ENCODE peak calls at places on chromosomes 2 and 18, in six cellular contexts. J is GM12878, E is H1, U is GM12891, T is K562, K is HepG2. Y is an unnamed sample.

GRCh38 chr2:206145665-206146064 is 13.6 kb downstream of the NDUFS1 start:
- DNase-seq in T (no peak), J (no peak), U (no peak), E (no peak), K (no peak), Y (no peak)

GRCh38 chr2:108927936-108928659 is 60.9 kb downstream of the EDAR start:
- DNase-seq in U (peak; percentile 44), E (no peak), J (no peak), T (peak; percentile 68), K (peak; percentile 51), Y (no peak)

GRCh38 chr18:23935804-23936203 is 78.8 kb upstream of the TTC39C start:
- DNase-seq in T (no peak), U (no peak), E (no peak), K (no peak), J (no peak), Y (no peak)

GRCh38 chr2:235908826-235909225 is 259.4 kb downstream of the GBX2 start:
- DNase-seq in J (peak; percentile 43), E (no peak), U (peak; percentile 55), K (no peak), T (no peak), Y (peak; percentile 18)

GRCh38 chr18:69569133-69569532 is 168.4 kb downstream of the DOK6 start:
- DNase-seq in T (no peak), U (no peak), E (no peak), J (no peak), K (no peak), Y (no peak)

GRCh38 chr2:195318440-195319111 is 338.4 kb upstream of the SLC39A10 start:
- DNase-seq in T (peak; percentile 7), E (no peak), U (peak; percentile 5), K (peak; percentile 41), J (no peak), Y (no peak)

GRCh38 chr2:130824492-130825061 is 12.1 kb upstream of the ARHGEF4 start:
- DNase-seq in K (no peak), T (no peak), E (no peak), J (peak; percentile 86), U (peak; percentile 74), Y (peak; percentile 63)

GRCh38 chr2:33496150-33496549 is 19.7 kb downstream of the RASGRP3 start:
- DNase-seq in T (no peak), U (no peak), J (no peak), E (no peak), K (no peak), Y (no peak)

GRCh38 chr18:58359226-58360019 is 269.5 kb downstream of the ALPK2 start:
- DNase-seq in E (no peak), K (no peak), U (no peak), J (no peak), T (no peak), Y (no peak)

GRCh38 chr2:12006841-12007240 is 260.4 kb downstream of the LPIN1 start:
- DNase-seq in K (no peak), E (peak; percentile 25), U (no peak), T (no peak), J (no peak), Y (no peak)

GRCh38 chr2:223199531-223200506 is 147.8 kb downstream of the KCNE4 start:
- DNase-seq in K (no peak), T (no peak), E (no peak), U (no peak), J (no peak), Y (no peak)

GRCh38 chr2:239323473-239323872 is 77.3 kb downstream of the HDAC4 start:
- DNase-seq in T (no peak), E (no peak), K (no peak), J (no peak), U (no peak), Y (no peak)
- TF ChIP-seq TAF1 in T (no peak), E (no peak), K (no peak), J (no peak), U (no peak), Y (no peak)

GRCh38 chr18:31042068-31042390 is 513 bp downstream of the DSC3 start:
- DNase-seq in U (no peak), T (no peak), J (no peak), K (no peak), E (no peak), Y (no peak)

GRCh38 chr18:31040982-31041345 is 1.6 kb downstream of the DSC3 start:
- DNase-seq in K (no peak), T (no peak), J (no peak), U (no peak), E (no peak), Y (no peak)

GRCh38 chr18:31043709-31044108 is 1.2 kb upstream of the DSC3 start:
- DNase-seq in U (no peak), E (no peak), J (no peak), K (no peak), T (no peak), Y (no peak)

GRCh38 chr18:31041346-31042067 is 1.0 kb downstream of the DSC3 start:
- DNase-seq in J (no peak), T (no peak), U (peak; percentile 5), K (no peak), E (no peak), Y (no peak)

DNA sequence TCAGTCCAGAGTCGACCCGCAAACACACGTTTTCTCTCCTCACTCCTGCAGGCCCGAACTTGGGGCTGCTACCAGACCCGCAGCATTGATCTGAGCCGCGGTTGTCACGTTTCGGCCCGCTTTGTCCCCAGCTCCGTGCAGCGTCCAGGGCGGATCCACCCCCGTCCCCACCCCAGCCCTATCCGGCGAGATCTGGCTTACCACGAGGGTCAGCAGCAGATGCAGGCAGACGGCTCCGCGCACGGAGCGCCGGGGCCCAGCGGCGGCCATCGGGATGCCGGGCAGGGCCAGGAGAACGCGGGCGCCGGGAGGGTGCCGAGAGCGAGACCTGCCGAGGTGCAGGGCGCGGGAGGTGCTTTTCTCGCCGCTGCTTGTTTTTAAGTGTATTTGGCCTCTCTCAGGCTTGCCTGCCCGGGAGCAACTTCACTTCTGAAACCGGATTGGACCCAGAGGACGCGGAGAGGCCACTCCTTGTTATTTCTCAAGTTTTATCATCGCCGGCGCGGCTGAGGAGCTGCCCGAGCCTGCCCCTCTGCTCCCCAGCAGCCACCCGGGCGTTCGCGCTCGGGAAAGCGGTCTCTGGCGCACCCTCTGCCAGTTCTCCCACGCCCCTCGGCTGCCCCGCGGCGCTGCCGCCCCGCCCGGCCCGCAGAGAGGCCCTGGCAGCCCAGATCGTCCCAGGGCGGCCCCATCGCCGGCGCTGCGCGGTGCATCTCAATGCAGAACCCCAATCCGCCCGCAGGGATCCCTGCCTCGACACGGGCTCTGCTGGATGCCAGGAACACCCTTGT is at the start of gene DSC3:
- DNase-seq in E (no peak), K (no peak), J (no peak), T (no peak), U (no peak), Y (no peak)
- TF ChIP-seq POLR2AphosphoS5 in E (peak; percentile 49), K (no peak), J (no peak), T (no peak), U (no peak), Y (no peak)

GRCh38 chr2:101252408-101253012 is at the start of gene CNOT11:
- DNase-seq in T (peak; percentile 95), J (peak; percentile 93), E (peak; percentile 95), U (peak; percentile 86), K (peak; percentile 98), Y (peak; percentile 78)

GRCh38 chr2:101255501-101255900 is 2.8 kb downstream of the CNOT11 start:
- DNase-seq in U (no peak), T (no peak), K (no peak), E (no peak), J (no peak), Y (no peak)

GRCh38 chr2:101251844-101252407 is 760 bp upstream of the CNOT11 start:
- DNase-seq in T (no peak), E (no peak), K (peak; percentile 77), J (no peak), U (no peak), Y (no peak)

GRCh38 chr2:101253713-101254085 is 1.0 kb downstream of the CNOT11 start:
- DNase-seq in E (no peak), J (no peak), U (no peak), K (no peak), T (no peak), Y (no peak)

GRCh38 chr2:101253013-101253712 is 477 bp downstream of the CNOT11 start:
- DNase-seq in E (no peak), T (peak; percentile 73), J (no peak), K (no peak), U (peak; percentile 60), Y (peak; percentile 57)
- TF ChIP-seq POLR2A in E (no peak), T (no peak), J (peak; percentile 79), K (no peak), U (peak; percentile 49), Y (no peak)

GRCh38 chr2:65940856-65941255 is 494.1 kb upstream of the MEIS1 start:
- DNase-seq in K (no peak), T (no peak), E (no peak), J (no peak), U (no peak), Y (no peak)
- TF ChIP-seq TAF1 in K (no peak), T (no peak), E (no peak), J (no peak), U (no peak), Y (no peak)

GRCh38 chr2:173652311-173652710 is 297.6 kb downstream of the CDCA7 start:
- DNase-seq in U (no peak), K (peak; percentile 46), J (no peak), E (no peak), T (no peak), Y (no peak)
- TF ChIP-seq POLR2AphosphoS5 in U (no peak), K (no peak), J (no peak), E (no peak), T (no peak), Y (no peak)

GRCh38 chr2:217903859-217904613 is 98.8 kb downstream of the TNS1 start:
- DNase-seq in E (no peak), T (no peak), U (no peak), K (peak; percentile 71), J (no peak), Y (no peak)

GRCh38 chr2:217902281-217903141 is 100.3 kb downstream of the TNS1 start:
- DNase-seq in E (no peak), U (no peak), K (peak; percentile 100), T (peak; percentile 38), J (no peak), Y (no peak)

GRCh38 chr2:217904614-217904965 is 98.2 kb downstream of the TNS1 start:
- DNase-seq in E (no peak), U (no peak), K (no peak), J (no peak), T (no peak), Y (no peak)

GRCh38 chr2:217901826-217902225 is 101.0 kb downstream of the TNS1 start:
- DNase-seq in K (peak; percentile 66), T (no peak), J (no peak), E (no peak), U (no peak), Y (no peak)

GRCh38 chr2:217903142-217903858 is 99.5 kb downstream of the TNS1 start:
- DNase-seq in E (no peak), U (no peak), K (no peak), T (no peak), J (no peak), Y (no peak)
- TF ChIP-seq POLR2A in E (no peak), U (no peak), K (peak; percentile 44), T (no peak), J (no peak), Y (no peak)